ENCODE peak calls at places on chromosomes 1 and 21, in nine cellular contexts. I is amniotic stem cell; H is CD4-positive, alpha-beta T cell; U is T-helper 2 cell; G is stimulated activated CD4-positive, alpha-beta T cell treated with anti-CD3 and anti-CD28 coated beads, Interleukin-2, amount 100 ng/mL, for 48 hours; K is dermis blood vessel endothelial cell; M is heart right ventricle; V is stimulated activated CD8-positive, alpha-beta memory T cell treated with anti-CD3 and anti-CD28 coated beads, Interleukin-2, amount 100 ng/mL, for 1 hour; O is kidney. B is an unnamed sample.
A peak's percentile ranks its signal among the peaks of the same experiment; 100 is the strongest.

GRCh38 chr1:972726-973458 is 6.6 kb downstream of the PLEKHN1 start:
- DNase-seq in I (no peak), H (no peak), U (no peak), G (no peak), K (no peak), M (no peak), V (no peak), O (no peak), B (no peak)

GRCh38 chr1:6688757-6689156 is 12.9 kb downstream of the DNAJC11 start:
- DNase-seq in I (no peak), H (no peak), U (no peak), G (no peak), K (peak; percentile 17), M (no peak), V (no peak), O (no peak), B (no peak)

GRCh38 chr1:179808503-179808902 is 65.4 kb downstream of the FAM163A start:
- DNase-seq in I (no peak), H (no peak), U (no peak), G (no peak), K (no peak), M (no peak), V (no peak), O (no peak), B (no peak)

GRCh38 chr1:50595874-50596273 is 172.6 kb upstream of the DMRTA2 start:
- DNase-seq in I (no peak), H (no peak), U (no peak), G (no peak), K (no peak), M (no peak), V (no peak), O (no peak), B (no peak)

GRCh38 chr21:44871576-44872265 is 1.8 kb downstream of the PTTG1IP start:
- DNase-seq in I (no peak), H (peak; percentile 18), U (no peak), G (no peak), K (peak; percentile 66), M (no peak), V (no peak), O (peak; percentile 73), B (no peak)

GRCh38 chr21:34612056-34612455 is 2.9 kb downstream of the RCAN1 start:
- DNase-seq in I (no peak), H (no peak), U (no peak), G (no peak), K (no peak), M (no peak), V (no peak), O (no peak), B (no peak)

GRCh38 chr21:42527127-42527488 is 13.5 kb downstream of the SLC37A1 start:
- DNase-seq in I (no peak), H (no peak), U (no peak), G (no peak), K (no peak), M (no peak), V (no peak), O (peak; percentile 63), B (no peak)

GRCh38 chr1:24452922-24453481 is 37.4 kb downstream of the NIPAL3 start:
- DNase-seq in I (no peak), H (no peak), U (no peak), G (no peak), K (no peak), M (no peak), V (no peak), O (no peak), B (no peak)

GRCh38 chr1:64744492-64745180 is at the start of gene RAVER2:
- DNase-seq in I (peak; percentile 13), H (peak; percentile 41), U (peak; percentile 21), G (peak; percentile 32), K (peak; percentile 64), M (peak; percentile 79), V (peak; percentile 28), O (peak; percentile 90), B (peak; percentile 70)

GRCh38 chr1:95179205-95180001 is 54.6 kb upstream of the RWDD3 start:
- DNase-seq in I (no peak), H (no peak), U (no peak), G (no peak), K (no peak), M (no peak), V (no peak), O (no peak), B (no peak)

GRCh38 chr1:58576727-58577675 is at the start of gene TACSTD2:
- DNase-seq in I (no peak), H (no peak), U (no peak), G (no peak), K (peak; percentile 72), M (no peak), V (no peak), O (peak; percentile 97), B (no peak)

GRCh38 chr21:34195365-34195764 is 122.0 kb downstream of the MRPS6 start:
- DNase-seq in I (no peak), H (no peak), U (no peak), G (no peak), K (no peak), M (no peak), V (no peak), O (no peak), B (no peak)

B was measured in T1000.